ENCODE peak calls at places on chromosomes 13 and 19, in six cellular contexts. One of them, this sample, is unnamed.
A peak's percentile ranks its signal among the peaks of the same experiment; 100 is the strongest.

GRCh38 chr13:62357887-62358645 is 942.4 kb upstream of the PCDH20 start:
- DNase-seq in HepG2: peak; percentile 60
- DNase-seq in endothelial cell of umbilical vein: peak; percentile 27
- DNase-seq in H1: peak; percentile 39
- DNase-seq in A549: peak; percentile 65
- DNase-seq in K562: peak; percentile 6
- DNase-seq in this sample: peak; percentile 64

GRCh38 chr13:45441633-45442032 is 23.1 kb upstream of the COG3 start:
- DNase-seq in A549: peak; percentile 16
- DNase-seq in HepG2: peak; percentile 70
- DNase-seq in endothelial cell of umbilical vein: peak; percentile 36
- DNase-seq in K562: no peak
- DNase-seq in H1: no peak
- DNase-seq in this sample: no peak

GRCh38 chr19:10421240-10421948 is 1.1 kb downstream of the PDE4A start:
- DNase-seq in K562: peak; percentile 50
- DNase-seq in HepG2: no peak
- DNase-seq in A549: no peak
- DNase-seq in H1: no peak
- DNase-seq in endothelial cell of umbilical vein: no peak
- DNase-seq in this sample: no peak

GRCh38 chr19:3606690-3607289 is at the start of gene TBXA2R:
- DNase-seq in A549: peak; percentile 51
- DNase-seq in K562: peak; percentile 92
- DNase-seq in endothelial cell of umbilical vein: peak; percentile 69
- DNase-seq in HepG2: no peak
- DNase-seq in H1: no peak
- DNase-seq in this sample: peak; percentile 77

GRCh38 chr19:13537454-13537853 is 31.2 kb upstream of the CACNA1A start:
- DNase-seq in H1: no peak
- DNase-seq in HepG2: no peak
- DNase-seq in K562: peak; percentile 82
- DNase-seq in endothelial cell of umbilical vein: no peak
- DNase-seq in A549: no peak
- DNase-seq in this sample: peak; percentile 40

GRCh38 chr19:34504273-34504808 is 22.8 kb downstream of the WTIP start:
- DNase-seq in endothelial cell of umbilical vein: no peak
- DNase-seq in A549: no peak
- DNase-seq in H1: no peak
- DNase-seq in HepG2: no peak
- DNase-seq in K562: no peak
- DNase-seq in this sample: no peak

GRCh38 chr19:38891791-38892190 is 7.6 kb downstream of the SIRT2 start:
- DNase-seq in HepG2: no peak
- DNase-seq in endothelial cell of umbilical vein: no peak
- DNase-seq in H1: no peak
- DNase-seq in A549: no peak
- DNase-seq in K562: no peak
- DNase-seq in this sample: no peak

GRCh38 chr13:47117268-47117667 is 220.4 kb upstream of the HTR2A start:
- DNase-seq in endothelial cell of umbilical vein: no peak
- DNase-seq in K562: peak; percentile 77
- DNase-seq in H1: no peak
- DNase-seq in HepG2: no peak
- DNase-seq in A549: no peak
- DNase-seq in this sample: no peak

GRCh38 chr19:15445807-15446376 is 3.9 kb downstream of the WIZ start:
- DNase-seq in endothelial cell of umbilical vein: no peak
- DNase-seq in A549: no peak
- DNase-seq in HepG2: no peak
- DNase-seq in H1: no peak
- DNase-seq in K562: no peak
- DNase-seq in this sample: no peak

GRCh38 chr13:57629821-57630235 is 1.7 kb upstream of the PCDH17 start:
- DNase-seq in endothelial cell of umbilical vein: peak; percentile 95
- DNase-seq in K562: no peak
- DNase-seq in H1: peak; percentile 93
- DNase-seq in A549: peak; percentile 29
- DNase-seq in HepG2: no peak
- DNase-seq in this sample: peak; percentile 98

GRCh38 chr13:46178821-46179220 is 3.2 kb downstream of the LCP1 start:
- DNase-seq in H1: no peak
- DNase-seq in HepG2: no peak
- DNase-seq in A549: no peak
- DNase-seq in K562: no peak
- DNase-seq in endothelial cell of umbilical vein: no peak
- DNase-seq in this sample: no peak

GRCh38 chr19:18278521-18279265 is 2.7 kb downstream of the JUND start:
- DNase-seq in endothelial cell of umbilical vein: peak; percentile 14
- DNase-seq in K562: peak; percentile 49
- DNase-seq in H1: no peak
- DNase-seq in HepG2: no peak
- DNase-seq in A549: peak; percentile 44
- DNase-seq in this sample: no peak

GRCh38 chr19:58386166-58386575 is 898 bp upstream of the RPS5 start:
- DNase-seq in endothelial cell of umbilical vein: no peak
- DNase-seq in HepG2: no peak
- DNase-seq in A549: no peak
- DNase-seq in K562: no peak
- DNase-seq in H1: no peak
- DNase-seq in this sample: no peak

GRCh38 chr19:10774893-10775292 is 57.0 kb downstream of the DNM2 start:
- DNase-seq in HepG2: no peak
- DNase-seq in H1: no peak
- DNase-seq in A549: no peak
- DNase-seq in endothelial cell of umbilical vein: no peak
- DNase-seq in K562: no peak
- DNase-seq in this sample: no peak

GRCh38 chr13:20566424-20566916 is 487 bp upstream of the IFT88 start:
- DNase-seq in K562: peak; percentile 71
- DNase-seq in H1: peak; percentile 17
- DNase-seq in endothelial cell of umbilical vein: no peak
- DNase-seq in HepG2: peak; percentile 76
- DNase-seq in A549: peak; percentile 76
- DNase-seq in this sample: no peak

GRCh38 chr19:45484273-45484945 is 12.4 kb downstream of the RTN2 start:
- DNase-seq in K562: no peak
- DNase-seq in H1: no peak
- DNase-seq in endothelial cell of umbilical vein: no peak
- DNase-seq in A549: no peak
- DNase-seq in HepG2: peak; percentile 57
- DNase-seq in this sample: no peak

GRCh38 chr13:73166204-73166603 is 107.4 kb downstream of the KLF5 start:
- DNase-seq in H1: no peak
- DNase-seq in A549: no peak
- DNase-seq in HepG2: no peak
- DNase-seq in K562: no peak
- DNase-seq in endothelial cell of umbilical vein: no peak
- DNase-seq in this sample: no peak

GRCh38 chr19:23439623-23440022 is 44.4 kb upstream of the ZNF91 start:
- DNase-seq in A549: peak; percentile 40
- DNase-seq in H1: no peak
- DNase-seq in endothelial cell of umbilical vein: no peak
- DNase-seq in HepG2: no peak
- DNase-seq in K562: peak; percentile 11
- DNase-seq in this sample: peak; percentile 38

GRCh38 chr13:46296920-46297319 is 85.2 kb downstream of the LRRC63 start:
- DNase-seq in K562: no peak
- DNase-seq in endothelial cell of umbilical vein: peak; percentile 66
- DNase-seq in H1: no peak
- DNase-seq in HepG2: no peak
- DNase-seq in A549: peak; percentile 30
- DNase-seq in this sample: no peak

GRCh38 chr19:35033067-35034004 is 3.1 kb downstream of the SCN1B start:
- DNase-seq in K562: no peak
- DNase-seq in HepG2: no peak
- DNase-seq in A549: no peak
- DNase-seq in H1: no peak
- DNase-seq in endothelial cell of umbilical vein: no peak
- DNase-seq in this sample: no peak

GRCh38 chr13:111359930-111360329 is 39.5 kb downstream of the TEX29 start:
- DNase-seq in K562: no peak
- DNase-seq in A549: no peak
- DNase-seq in H1: no peak
- DNase-seq in endothelial cell of umbilical vein: no peak
- DNase-seq in HepG2: no peak
- DNase-seq in this sample: no peak

GRCh38 chr13:29886446-29886845 is 36.0 kb upstream of the UBL3 start:
- DNase-seq in H1: no peak
- DNase-seq in K562: no peak
- DNase-seq in endothelial cell of umbilical vein: no peak
- DNase-seq in A549: no peak
- DNase-seq in HepG2: no peak
- DNase-seq in this sample: no peak

GRCh38 chr13:75843033-75843432 is 206.9 kb downstream of the LMO7 start:
- DNase-seq in HepG2: no peak
- DNase-seq in K562: no peak
- DNase-seq in endothelial cell of umbilical vein: no peak
- DNase-seq in A549: no peak
- DNase-seq in H1: no peak
- DNase-seq in this sample: no peak

GRCh38 chr19:56594783-56595547 is at the start of gene ZNF71:
- DNase-seq in K562: peak; percentile 11
- DNase-seq in H1: peak; percentile 71
- DNase-seq in HepG2: peak; percentile 58
- DNase-seq in A549: peak; percentile 92
- DNase-seq in endothelial cell of umbilical vein: peak; percentile 86
- DNase-seq in this sample: peak; percentile 93

GRCh38 chr13:24627090-24627714 is 53.0 kb upstream of the ATP12A start:
- DNase-seq in HepG2: peak; percentile 18
- DNase-seq in K562: peak; percentile 52
- DNase-seq in endothelial cell of umbilical vein: no peak
- DNase-seq in H1: peak; percentile 46
- DNase-seq in A549: peak; percentile 10
- DNase-seq in this sample: peak; percentile 88

GRCh38 chr19:44948237-44948636 is 2.4 kb downstream of the APOC2 start:
- DNase-seq in H1: no peak
- DNase-seq in A549: no peak
- DNase-seq in endothelial cell of umbilical vein: no peak
- DNase-seq in HepG2: no peak
- DNase-seq in K562: peak; percentile 34
- DNase-seq in this sample: no peak

DNA sequence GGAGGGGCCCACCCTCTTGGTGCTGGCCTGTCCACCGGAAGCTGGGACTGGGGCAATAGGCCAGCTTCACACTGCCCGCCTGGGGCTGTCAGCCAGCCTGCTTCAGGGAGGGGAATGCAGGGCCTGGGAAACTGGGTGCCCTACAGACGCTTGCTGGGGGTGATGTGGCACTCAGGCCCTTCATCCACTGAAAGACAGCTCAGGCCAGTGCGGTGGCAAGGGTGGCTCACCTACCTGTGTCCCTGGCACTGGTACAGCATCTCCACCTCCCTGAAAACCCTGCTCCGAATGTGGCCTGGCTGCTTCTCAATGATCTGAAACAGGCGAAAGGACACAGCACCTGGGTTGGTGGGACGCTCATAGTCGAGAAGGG is 7.8 kb downstream of the MKNK2 start:
- DNase-seq in H1: no peak
- DNase-seq in HepG2: no peak
- DNase-seq in K562: no peak
- DNase-seq in A549: no peak
- DNase-seq in endothelial cell of umbilical vein: no peak
- DNase-seq in this sample: no peak
- TF ChIP-seq JUN in H1: no peak
- TF ChIP-seq JUN in HepG2: no peak
- TF ChIP-seq JUN in K562: no peak
- TF ChIP-seq JUN in A549: no peak
- TF ChIP-seq JUN in endothelial cell of umbilical vein: no peak
- TF ChIP-seq JUN in this sample: no peak

GRCh38 chr13:33483471-33483870 is 197.9 kb upstream of the STARD13 start:
- DNase-seq in H1: no peak
- DNase-seq in A549: no peak
- DNase-seq in K562: no peak
- DNase-seq in endothelial cell of umbilical vein: no peak
- DNase-seq in HepG2: no peak
- DNase-seq in this sample: no peak
- TF ChIP-seq JUN in H1: no peak
- TF ChIP-seq JUN in A549: no peak
- TF ChIP-seq JUN in K562: no peak
- TF ChIP-seq JUN in endothelial cell of umbilical vein: no peak
- TF ChIP-seq JUN in HepG2: no peak
- TF ChIP-seq JUN in this sample: no peak

GRCh38 chr13:36673838-36674326 is at the start of gene SERTM1:
- DNase-seq in A549: peak; percentile 0
- DNase-seq in K562: no peak
- DNase-seq in HepG2: no peak
- DNase-seq in endothelial cell of umbilical vein: peak; percentile 16
- DNase-seq in H1: peak; percentile 27
- DNase-seq in this sample: peak; percentile 82
- TF ChIP-seq JUN in A549: no peak
- TF ChIP-seq JUN in K562: no peak
- TF ChIP-seq JUN in HepG2: no peak
- TF ChIP-seq JUN in endothelial cell of umbilical vein: no peak
- TF ChIP-seq JUN in H1: no peak
- TF ChIP-seq JUN in this sample: peak; percentile 49

DNA sequence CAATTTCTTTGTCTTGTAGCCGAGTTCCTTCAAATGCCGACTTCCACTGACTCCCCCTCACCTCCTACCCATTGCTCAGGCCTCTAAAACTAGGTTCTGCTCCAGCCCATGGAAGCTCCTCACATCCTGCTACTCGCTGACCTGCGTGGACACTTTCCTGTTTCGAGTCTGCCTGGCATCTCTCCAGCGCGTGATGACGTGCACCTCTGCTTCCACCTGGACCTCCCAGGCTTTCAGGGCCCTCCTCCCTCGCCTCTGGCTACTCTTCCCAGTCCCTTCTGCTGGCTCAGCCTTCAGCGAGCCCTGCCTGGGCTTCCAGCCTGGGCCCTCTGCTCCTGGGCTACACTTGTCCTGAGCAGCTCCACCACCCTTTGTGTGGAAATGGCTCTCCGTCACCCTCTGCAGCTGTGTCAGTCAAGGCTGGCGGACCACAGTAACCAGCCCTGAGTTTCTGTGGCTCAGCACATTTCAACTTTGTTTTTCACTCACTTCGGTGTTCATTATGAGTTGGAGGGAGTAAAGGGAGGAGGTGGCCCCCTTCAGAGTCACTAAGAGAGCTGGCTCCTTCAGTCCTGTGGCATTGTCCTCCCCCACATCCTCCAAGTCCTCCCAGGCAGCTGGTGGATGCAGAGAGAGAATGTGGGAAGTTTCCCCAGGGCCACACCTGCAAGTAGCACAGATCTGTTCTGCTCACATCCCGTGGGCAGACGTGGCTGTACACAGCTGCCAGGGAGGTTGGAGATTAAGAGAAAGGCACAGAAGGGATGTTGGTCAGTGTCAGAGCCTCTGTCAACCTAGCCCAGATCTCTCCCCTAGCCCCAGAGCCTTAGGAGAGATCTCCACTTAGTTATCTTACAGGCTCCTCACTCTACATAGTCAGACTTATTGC is 49.4 kb downstream of the SERP2 start:
- DNase-seq in A549: no peak
- DNase-seq in H1: no peak
- DNase-seq in endothelial cell of umbilical vein: no peak
- DNase-seq in HepG2: no peak
- DNase-seq in K562: no peak
- DNase-seq in this sample: no peak
- TF ChIP-seq JUN in A549: no peak
- TF ChIP-seq JUN in H1: no peak
- TF ChIP-seq JUN in endothelial cell of umbilical vein: no peak
- TF ChIP-seq JUN in HepG2: no peak
- TF ChIP-seq JUN in K562: no peak
- TF ChIP-seq JUN in this sample: no peak

GRCh38 chr19:16457195-16457953 is 14.4 kb downstream of the EPS15L1 start:
- DNase-seq in HepG2: peak; percentile 24
- DNase-seq in A549: no peak
- DNase-seq in H1: no peak
- DNase-seq in K562: no peak
- DNase-seq in endothelial cell of umbilical vein: peak; percentile 84
- DNase-seq in this sample: peak; percentile 32
- TF ChIP-seq JUN in HepG2: no peak
- TF ChIP-seq JUN in A549: no peak
- TF ChIP-seq JUN in H1: no peak
- TF ChIP-seq JUN in K562: no peak
- TF ChIP-seq JUN in endothelial cell of umbilical vein: no peak
- TF ChIP-seq JUN in this sample: no peak